ENCODE peak calls at places on chromosome 1, in nine cellular contexts. X is right lobe of liver; N is right atrium auricular region; M is stimulated activated CD4-positive, alpha-beta T cell treated with anti-CD3 and anti-CD28 coated beads, Interleukin-15, amount 100 ng/mL, for 1 hour; B is ovary; P is SJSA1; S is H7; L is LoVo; R is ureter. C is an unnamed sample.

GRCh38 chr1:111030590-111030989 is 66.9 kb upstream of the LRIF1 start:
- DNase-seq in X (no peak), R (no peak), N (no peak), L (peak; percentile 67), S (peak; percentile 33), P (peak; percentile 34), B (no peak), M (no peak), C (no peak)

GRCh38 chr1:38559180-38559874 is 300.2 kb downstream of the RRAGC start:
- DNase-seq in B (peak; percentile 23), N (no peak), L (no peak), M (peak; percentile 48), R (peak; percentile 66), P (no peak), X (peak; percentile 34), S (peak; percentile 73), C (no peak)

GRCh38 chr1:237249120-237249519 is 207.1 kb downstream of the RYR2 start:
- DNase-seq in P (no peak), X (no peak), M (no peak), L (no peak), R (no peak), B (no peak), N (no peak), S (no peak), C (no peak)

GRCh38 chr1:228871314-228872061 is 136.2 kb downstream of the RHOU start:
- DNase-seq in M (no peak), S (no peak), P (peak; percentile 52), L (no peak), X (no peak), N (no peak), R (peak; percentile 38), B (no peak), C (no peak)

GRCh38 chr1:204294371-204294770 is 65.4 kb downstream of the PLEKHA6 start:
- DNase-seq in N (peak; percentile 80), P (peak; percentile 87), M (no peak), L (peak; percentile 55), X (no peak), R (no peak), B (peak; percentile 61), S (no peak), C (no peak)

GRCh38 chr1:1211541-1212511 is 2.1 kb downstream of the TNFRSF4 start:
- DNase-seq in M (no peak), X (peak; percentile 13), P (no peak), B (no peak), L (no peak), N (no peak), S (peak; percentile 70), R (no peak), C (peak; percentile 46)

GRCh38 chr1:75341537-75341936 is 207.3 kb downstream of the LHX8 start:
- DNase-seq in X (no peak), M (no peak), N (no peak), P (no peak), L (no peak), B (no peak), S (no peak), R (no peak), C (no peak)

GRCh38 chr1:83872515-83872914 is 126.4 kb downstream of the TTLL7 start:
- DNase-seq in N (no peak), B (no peak), X (no peak), M (no peak), S (no peak), L (no peak), R (no peak), P (no peak), C (no peak)

GRCh38 chr1:208239518-208240381 is 4.4 kb downstream of the PLXNA2 start:
- DNase-seq in M (no peak), R (no peak), X (peak; percentile 60), S (no peak), L (peak; percentile 39), N (no peak), B (no peak), P (no peak), C (no peak)

C was measured in RWPE2.